ENCODE peak calls at places on chromosomes 4 and X, in four cellular contexts. J, M, S and R are unnamed samples.

GRCh38 chr4:81491943-81492342 is 20.2 kb upstream of the RASGEF1B start:
- DNase-seq in J (no peak), S (no peak), M (no peak), R (no peak)

GRCh38 chr4:126991965-126992364 is 640.8 kb upstream of the INTU start:
- DNase-seq in M (peak; percentile 21), S (peak; percentile 37), J (no peak), R (peak; percentile 26)

GRCh38 chrX:155070975-155071693 is at the start of the genes BRCC3, CMC4 and MTCP1:
- DNase-seq in S (peak; percentile 64), J (peak; percentile 76), M (peak; percentile 76), R (peak; percentile 87)

GRCh38 chrX:22629105-22629725 is 356.5 kb downstream of the CBLL2 start:
- DNase-seq in S (peak; percentile 51), M (peak; percentile 62), J (no peak), R (no peak)

GRCh38 chrX:16604300-16604699 is 45.7 kb upstream of the S100G start:
- DNase-seq in J (no peak), M (no peak), S (no peak), R (no peak)

GRCh38 chr4:3270141-3270611 is 21.2 kb downstream of the MSANTD1 start:
- DNase-seq in J (no peak), S (no peak), M (no peak), R (no peak)

GRCh38 chr4:140903522-140903928 is 147.3 kb upstream of the TBC1D9 start:
- DNase-seq in J (no peak), S (no peak), M (no peak), R (no peak)

GRCh38 chr4:22099896-22100295 is 151.3 kb upstream of the KCNIP4 start:
- DNase-seq in M (peak; percentile 8), J (no peak), S (no peak), R (no peak)

GRCh38 chr4:2246384-2247127 is 4.6 kb upstream of the HAUS3 start:
- DNase-seq in S (no peak), J (peak; percentile 2), M (no peak), R (no peak)

GRCh38 chr4:132605551-132605950 is 543.5 kb upstream of the PCDH10 start:
- DNase-seq in J (no peak), M (no peak), S (no peak), R (no peak)

GRCh38 chrX:112968351-112969133 is 127.9 kb upstream of the AMOT start:
- DNase-seq in S (no peak), M (no peak), J (no peak), R (no peak)

GRCh38 chrX:154321624-154322023 is 26.0 kb downstream of the TKTL1 start:
- DNase-seq in J (no peak), S (peak; percentile 12), M (no peak), R (peak; percentile 34)

GRCh38 chr4:7103599-7104365 is 35.9 kb upstream of the GRPEL1 start:
- DNase-seq in S (no peak), J (peak; percentile 34), M (no peak), R (no peak)

GRCh38 chrX:44748014-44748413 is 95.8 kb upstream of the DUSP21 start:
- DNase-seq in S (peak; percentile 45), M (peak; percentile 31), J (no peak), R (peak; percentile 22)

GRCh38 chrX:115609621-115610020 is 48.6 kb downstream of the PLS3 start:
- DNase-seq in S (no peak), J (no peak), M (no peak), R (no peak)

GRCh38 chrX:109936114-109936513 is 66.8 kb upstream of the TMEM164 start:
- DNase-seq in M (peak; percentile 62), J (no peak), S (peak; percentile 50), R (peak; percentile 8)

GRCh38 chrX:124421898-124422622 is 75.7 kb downstream of the SH2D1A start:
- DNase-seq in J (no peak), M (peak; percentile 11), S (no peak), R (no peak)

GRCh38 chr4:138308421-138308820 is 66.3 kb upstream of the SLC7A11 start:
- DNase-seq in S (peak; percentile 84), J (no peak), M (peak; percentile 91), R (peak; percentile 17)

GRCh38 chr4:52877006-52877405 is 14.9 kb downstream of the RASL11B start:
- DNase-seq in M (no peak), S (no peak), J (no peak), R (no peak)

GRCh38 chr4:104868533-104868932 is 278.1 kb upstream of the TET2 start:
- DNase-seq in J (no peak), S (no peak), M (no peak), R (no peak)

GRCh38 chr4:17066241-17066640 is 167.8 kb upstream of the LDB2 start:
- DNase-seq in S (peak; percentile 63), J (no peak), M (peak; percentile 30), R (peak; percentile 10)

GRCh38 chr4:56220261-56220660 is 167.0 kb downstream of the AASDH start:
- DNase-seq in S (no peak), J (no peak), M (peak; percentile 6), R (no peak)

GRCh38 chrX:103941201-103941975 is 21.0 kb upstream of the TMSB15B start:
- DNase-seq in J (no peak), S (peak; percentile 22), M (peak; percentile 40), R (peak; percentile 22)

GRCh38 chrX:45743081-45743533 is 542.4 kb upstream of the DIPK2B start:
- DNase-seq in S (peak; percentile 78), J (no peak), M (peak; percentile 62), R (peak; percentile 52)

GRCh38 chr4:158578476-158578875 is 56.8 kb downstream of the RXFP1 start:
- DNase-seq in J (no peak), S (peak; percentile 30), M (peak; percentile 54), R (peak; percentile 23)

GRCh38 chr4:153950100-153950979 is 161.5 kb upstream of the SFRP2 start:
- DNase-seq in S (no peak), M (no peak), J (no peak), R (no peak)

GRCh38 chr4:149841686-149842085 is 26.0 kb upstream of the IQCM start:
- DNase-seq in J (no peak), M (no peak), S (peak; percentile 12), R (peak; percentile 3)

GRCh38 chr4:148141536-148141935 is 300.7 kb downstream of the NR3C2 start:
- DNase-seq in J (no peak), S (no peak), M (no peak), R (no peak)

GRCh38 chr4:54005475-54005874 is 58.9 kb downstream of the CHIC2 start:
- DNase-seq in S (no peak), J (no peak), M (peak; percentile 80), R (peak; percentile 19)

GRCh38 chr4:85209161-85209560 is 242.7 kb upstream of the WDFY3 start:
- DNase-seq in S (no peak), M (peak; percentile 3), J (no peak), R (peak; percentile 2)

GRCh38 chrX:118823263-118824172 is at the start of gene ZCCHC12:
- DNase-seq in M (peak; percentile 52), J (peak; percentile 79), S (peak; percentile 1), R (peak; percentile 49)